ENCODE peak calls at places on chromosomes 3 and 15, in four cellular contexts. Y is mesenchymal stem cell, X is pancreas, E is ascending aorta. H is an unnamed sample. For H3K9me3 and H3K4me1, the result is how much of the 10 kb centered on the place peaks cover.

GRCh38 chr15:64630403-64631107 is 144.8 kb downstream of the RBPMS2 start:
- DNase-seq in Y (peak), X (no peak), E (no peak), H (peak)

GRCh38 chr3:32297366-32297765 is 58.9 kb downstream of the CMTM8 start:
- DNase-seq in E (no peak), X (no peak), Y (peak), H (no peak)

GRCh38 chr15:74817370-74817737 is 4.7 kb downstream of the LMAN1L start:
- DNase-seq in E (no peak), X (no peak), Y (peak), H (peak)

GRCh38 chr3:52777127-52777958 is at the start of gene ITIH1:
- DNase-seq in E (peak), Y (no peak), X (peak), H (no peak)

GRCh38 chr3:134235677-134236076 is 15.0 kb downstream of the RYK start:
- DNase-seq in E (no peak), X (no peak), Y (no peak), H (no peak)

GRCh38 chr3:112101946-112102345 is 15.8 kb downstream of the C3orf52 start:
- DNase-seq in X (no peak), E (no peak), Y (peak), H (peak)

GRCh38 chr15:85021409-85021808 is 39.8 kb downstream of the PDE8A start:
- DNase-seq in Y (no peak), E (no peak), X (no peak), H (no peak)

GRCh38 chr3:103992469-103992868 is 1374.2 kb upstream of the ALCAM start:
- DNase-seq in E (no peak), Y (no peak), X (no peak), H (no peak)

GRCh38 chr3:121883507-121883906 is 10.7 kb upstream of the SLC15A2 start:
- DNase-seq in X (no peak), Y (peak), E (no peak), H (peak)

GRCh38 chr3:188343894-188344293 is 189.9 kb downstream of the LPP start:
- DNase-seq in E (no peak), X (no peak), Y (no peak), H (no peak)

GRCh38 chr15:66043264-66043663 is 174.0 kb downstream of the RAB11A start:
- DNase-seq in X (peak), E (no peak), Y (no peak), H (no peak)

GRCh38 chr3:29440321-29441019 is 159.6 kb downstream of the RBMS3 start:
- DNase-seq in Y (peak), X (no peak), E (no peak), H (no peak)

GRCh38 chr15:48798319-48798718 is 12.6 kb downstream of the CEP152 start:
- DNase-seq in X (no peak), Y (no peak), E (no peak), H (no peak)

GRCh38 chr15:85276508-85276907 is 103.9 kb upstream of the AKAP13 start:
- DNase-seq in Y (no peak), X (no peak), E (no peak), H (no peak)

GRCh38 chr3:130850044-130850797 is 43.7 kb upstream of the ATP2C1 start:
- DNase-seq in X (no peak), E (no peak), Y (peak), H (peak)

GRCh38 chr15:61892140-61892539 is 168.1 kb downstream of the VPS13C start:
- DNase-seq in E (no peak), X (no peak), Y (no peak), H (no peak)

GRCh38 chr3:46297658-46298423 is 55.6 kb downstream of the CCR3 start:
- DNase-seq in X (no peak), E (no peak), Y (no peak), H (no peak)

GRCh38 chr3:6125520-6125919 is 735.4 kb upstream of the GRM7 start:
- DNase-seq in E (no peak), Y (no peak), X (peak), H (no peak)

GRCh38 chr3:160163259-160163878 is 61.9 kb upstream of the C3orf80 start:
- DNase-seq in X (no peak), E (no peak), Y (peak), H (peak)

GRCh38 chr15:34436956-34437442 is 609 bp downstream of the GOLGA8A start:
- DNase-seq in Y (peak), E (no peak), X (no peak), H (peak)

GRCh38 chr15:43880406-43881184 is 53.8 kb downstream of the WDR76 start:
- DNase-seq in X (no peak), E (no peak), Y (no peak), H (no peak)

GRCh38 chr3:105513042-105513441 is 146.3 kb downstream of the ALCAM start:
- DNase-seq in Y (no peak), E (no peak), X (no peak), H (peak)

GRCh38 chr3:58414538-58415197 is 19.0 kb downstream of the PDHB start:
- DNase-seq in Y (peak), X (peak), E (peak), H (peak)

GRCh38 chr3:34260991-34261365 is 462.5 kb downstream of the PDCD6IP start:
- DNase-seq in Y (no peak), X (no peak), E (no peak), H (peak)

GRCh38 chr3:193673845-193674244 is 80.8 kb downstream of the OPA1 start:
- DNase-seq in E (no peak), X (no peak), Y (no peak), H (no peak)

GRCh38 chr3:31941230-31941632 is 39.8 kb downstream of the OSBPL10 start:
- DNase-seq in X (no peak), E (no peak), Y (no peak), H (peak)

GRCh38 chr15:91304794-91305193 is 204.7 kb downstream of the SV2B start:
- DNase-seq in X (no peak), E (no peak), Y (no peak), H (no peak)

GRCh38 chr3:69126999-69127398 is 4.6 kb upstream of the LMOD3 start:
- DNase-seq in E (no peak), Y (no peak), X (no peak), H (no peak)

GRCh38 chr3:127652246-127652995 is 20.3 kb upstream of the ABTB1 start:
- DNase-seq in E (peak), Y (peak), X (peak), H (peak)

GRCh38 chr3:174495231-174495755 is 363.8 kb upstream of the NAALADL2 start:
- DNase-seq in E (no peak), Y (peak), X (no peak), H (peak)

DNA sequence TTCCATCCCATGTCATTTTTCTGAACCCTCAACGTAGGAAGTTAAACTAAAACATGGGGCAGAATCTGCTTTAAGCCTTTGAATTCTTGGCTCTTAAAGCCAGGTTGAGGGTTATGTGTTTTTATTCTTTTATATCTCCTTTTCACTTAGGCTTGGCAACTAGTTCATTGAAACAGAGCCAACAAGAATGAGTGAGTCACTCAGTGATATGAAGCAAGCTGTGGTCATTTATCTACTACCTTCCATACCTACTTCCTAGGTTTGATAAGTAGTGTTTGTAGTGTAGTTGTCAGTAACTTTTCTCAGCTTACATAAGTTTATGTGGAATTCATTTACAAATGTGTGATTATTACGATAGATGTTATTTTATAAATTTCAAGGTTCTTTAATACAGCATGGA is 67.4 kb downstream of the SNRPN start:
- DNase-seq in X (no peak), Y (no peak), E (no peak), H (peak)
- H3K9me3 ChIP-seq in X (under half), Y (half or more), E (half or more), H (half or more)

GRCh38 chr15:60695713-60696522 is 217.0 kb upstream of the ICE2 start:
- DNase-seq in X (no peak), Y (peak), E (no peak), H (peak)
- H3K4me3 ChIP-seq in X (no peak), Y (no peak), E (no peak), H (no peak)

GRCh38 chr3:24360946-24361345 is 133.7 kb downstream of the THRB start:
- DNase-seq in E (no peak), X (no peak), Y (no peak), H (no peak)
- H3K4me1 ChIP-seq in E (half or more), X (under half), Y (under half), H (under half)

DNA sequence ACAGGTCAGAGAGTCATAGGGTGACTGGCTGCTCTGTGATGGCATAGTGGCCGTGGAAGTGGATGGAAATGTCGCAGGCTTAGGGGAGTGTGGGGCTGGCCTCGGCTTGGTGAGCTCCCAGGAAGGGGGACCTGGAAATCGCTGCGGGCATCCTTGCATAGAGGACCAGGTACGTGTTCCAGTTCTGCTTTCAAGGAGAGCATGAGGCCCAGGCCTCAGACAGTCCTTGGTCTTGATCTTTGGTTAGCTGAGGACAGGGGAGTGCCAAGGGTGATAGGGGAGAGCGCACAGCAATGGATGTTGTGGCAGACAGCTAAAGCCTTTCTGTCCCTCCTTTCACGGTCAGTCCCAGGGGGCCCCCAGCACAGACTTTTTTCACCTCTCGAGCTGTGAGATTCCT is 110.5 kb downstream of the SNRPN start:
- DNase-seq in E (no peak), Y (no peak), X (no peak), H (no peak)
- H3K9me3 ChIP-seq in E (half or more), Y (half or more), X (under half), H (half or more)

GRCh38 chr3:76756578-76756977 is 283.3 kb upstream of the ROBO2 start:
- DNase-seq in X (no peak), Y (no peak), E (no peak), H (no peak)

DNA sequence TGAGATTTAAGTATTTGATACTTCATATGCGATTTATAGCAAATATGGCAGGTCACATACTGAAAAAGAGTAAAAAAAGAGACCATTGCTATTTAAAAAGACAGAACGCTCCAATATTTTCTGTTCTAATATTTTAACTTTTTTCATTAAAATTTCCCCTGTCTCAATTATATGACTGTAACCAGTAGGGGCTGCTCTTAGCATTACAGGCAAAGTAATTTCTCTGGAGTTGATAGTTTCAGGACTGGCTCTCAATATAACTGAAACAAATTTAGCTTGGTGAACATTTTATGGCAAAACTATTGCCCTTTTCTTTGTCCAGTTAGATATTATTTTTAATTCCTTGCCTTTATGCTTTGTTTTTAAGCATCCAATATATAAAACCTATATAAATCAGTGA is 286.3 kb upstream of the ROBO2 start:
- DNase-seq in X (no peak), Y (peak), E (no peak), H (peak)
- H3K4me3 ChIP-seq in X (no peak), Y (no peak), E (no peak), H (no peak)

DNA sequence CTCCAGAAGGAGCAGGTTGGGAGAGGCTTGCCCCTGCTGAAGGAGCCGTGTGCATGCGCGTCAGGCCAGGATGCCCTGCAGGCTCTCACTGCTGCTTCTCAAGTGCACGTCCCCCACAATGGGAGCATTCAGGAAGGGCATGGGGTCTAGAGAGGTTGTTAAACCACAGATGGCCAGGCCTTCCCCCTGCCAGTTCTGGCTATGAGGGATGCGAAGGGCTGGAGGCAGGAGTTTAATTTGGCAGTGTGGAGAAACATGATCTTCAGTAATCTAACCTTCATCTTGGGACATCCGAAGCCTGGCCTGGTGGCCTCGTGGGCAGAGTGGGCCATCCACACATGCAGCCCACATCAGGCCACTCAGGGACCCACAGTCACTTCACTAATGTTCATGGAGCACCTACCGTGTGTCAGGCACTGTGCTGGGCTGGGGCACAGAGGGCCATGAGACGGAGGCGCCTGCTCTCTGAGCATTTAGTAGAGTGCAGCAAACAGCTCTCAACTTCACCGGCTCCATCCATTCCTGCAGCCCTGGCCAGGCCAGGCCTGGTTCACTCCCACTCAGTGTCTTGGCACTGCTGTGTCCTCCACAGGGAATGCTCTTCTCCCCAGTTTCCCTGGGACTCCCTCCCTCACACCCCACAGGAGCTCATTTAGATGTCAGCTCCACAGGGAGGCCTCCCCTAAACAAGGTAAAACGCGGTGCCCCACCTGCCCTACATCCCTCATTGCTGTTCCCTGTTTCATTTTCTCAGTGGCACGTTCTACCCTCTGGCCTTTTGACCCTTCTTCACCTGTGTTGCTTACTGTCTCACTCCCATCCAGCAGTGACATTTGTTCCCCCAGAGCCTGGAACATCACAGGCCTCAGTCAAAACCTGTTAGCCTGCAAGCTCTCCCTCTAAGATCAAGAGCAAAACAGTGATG is 4.0 kb downstream of the CFAP100 start:
- DNase-seq in X (no peak), Y (no peak), E (no peak), H (no peak)
- H3K4me1 ChIP-seq in X (under half), Y (under half), E (under half), H (under half)

DNA sequence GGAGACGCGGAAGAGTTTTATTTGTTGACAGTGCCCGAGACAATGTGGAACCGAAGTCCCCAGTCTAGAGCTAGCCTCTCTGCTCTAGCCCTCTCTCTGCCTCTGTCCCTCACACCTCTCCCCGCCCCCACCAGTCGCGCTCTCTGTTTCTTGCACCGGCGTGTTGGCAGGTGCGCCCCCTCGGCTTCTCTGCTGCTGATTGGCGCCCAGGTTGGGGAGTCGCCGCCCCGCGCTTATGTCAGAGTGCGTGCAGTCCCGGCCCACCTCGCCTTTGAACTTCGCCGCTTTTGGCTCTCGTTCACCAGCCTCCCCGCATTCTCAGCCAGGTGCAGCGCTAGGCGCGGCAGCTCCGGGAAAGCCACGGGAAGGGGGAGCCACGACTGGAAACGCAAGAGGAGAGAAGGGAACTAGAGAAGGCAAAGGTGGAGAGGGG is at the start of gene SOX14:
- DNase-seq in X (peak), Y (no peak), E (no peak), H (no peak)
- H3K9me3 ChIP-seq in X (under half), Y (under half), E (under half), H (under half)

GRCh38 chr3:150599611-150600297 is 3.4 kb upstream of the SELENOT start:
- DNase-seq in E (no peak), X (no peak), Y (peak), H (no peak)
- H3K4me3 ChIP-seq in E (no peak), X (no peak), Y (no peak), H (no peak)

GRCh38 chr15:45387379-45388007 is 9.1 kb upstream of the GATM start:
- DNase-seq in E (no peak), Y (peak), X (no peak), H (no peak)

GRCh38 chr15:45386420-45386819 is 8.1 kb upstream of the GATM start:
- DNase-seq in Y (no peak), E (no peak), X (peak), H (no peak)

GRCh38 chr15:45386974-45387373 is 8.6 kb upstream of the GATM start:
- DNase-seq in E (no peak), X (no peak), Y (no peak), H (no peak)

GRCh38 chr15:45385568-45385967 is 7.2 kb upstream of the GATM start:
- DNase-seq in Y (no peak), X (no peak), E (no peak), H (no peak)

DNA sequence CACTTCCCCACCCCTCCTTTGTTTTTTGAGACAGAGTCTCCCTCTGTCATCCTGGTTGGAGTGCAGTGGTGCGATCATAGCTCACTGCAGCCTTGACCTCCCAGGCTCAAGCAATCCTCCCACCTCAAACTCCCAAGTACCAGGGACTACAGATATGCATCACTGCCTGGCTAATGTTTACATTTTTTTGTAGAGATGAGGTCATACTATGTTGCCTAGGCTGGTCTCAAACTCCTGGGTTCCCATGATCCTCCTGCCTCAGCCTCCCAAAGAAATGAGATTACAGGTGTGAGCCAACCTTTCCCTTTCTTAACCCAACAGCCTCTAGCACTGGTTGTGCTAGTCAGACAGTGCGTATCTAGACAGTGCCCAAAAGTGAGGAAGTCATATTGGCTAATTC is 6.4 kb upstream of the GATM start:
- DNase-seq in Y (no peak), X (no peak), E (no peak), H (no peak)
- H3K4me1 ChIP-seq in Y (under half), X (half or more), E (under half), H (under half)

H was measured in adipocyte.